ENCODE peak calls at places on chromosomes 4 and X, in six cellular contexts. N is myocyte; K is T-helper 9 cell; M is mucosa of gallbladder; A is prostate gland; P is stimulated activated CD8-positive, alpha-beta memory T cell treated with anti-CD3 and anti-CD28 coated beads, Interleukin-4, amount 100 ng/mL, for 4 hours. J is an unnamed sample.

GRCh38 chr4:76087007-76087769 is 12.7 kb downstream of the ART3 start:
- DNase-seq in M (peak; percentile 60), K (no peak), P (no peak), A (peak; percentile 41), N (peak; percentile 81), J (peak; percentile 22)

GRCh38 chr4:104860227-104861123 is 286.2 kb upstream of the TET2 start:
- DNase-seq in A (peak; percentile 70), K (no peak), P (no peak), N (peak; percentile 80), M (peak; percentile 70), J (no peak)

GRCh38 chr4:107853444-107854325 is 29.0 kb downstream of the SGMS2 start:
- DNase-seq in P (no peak), A (no peak), N (peak; percentile 52), M (no peak), K (no peak), J (no peak)

GRCh38 chrX:9352683-9353430 is 112.0 kb upstream of the TBL1X start:
- DNase-seq in M (peak; percentile 33), N (peak; percentile 9), K (no peak), A (no peak), P (no peak), J (no peak)

GRCh38 chrX:44003975-44004374 is 30.8 kb upstream of the NDP start:
- DNase-seq in N (no peak), K (no peak), P (no peak), M (no peak), A (no peak), J (no peak)

GRCh38 chr4:176001171-176002006 is 64.3 kb upstream of the WDR17 start:
- DNase-seq in K (no peak), A (no peak), P (no peak), M (peak; percentile 16), N (peak; percentile 24), J (no peak)

GRCh38 chrX:38839944-38840343 is 38.7 kb downstream of the MID1IP1 start:
- DNase-seq in A (no peak), M (peak; percentile 12), N (no peak), P (no peak), K (no peak), J (no peak)

GRCh38 chr4:8664031-8664805 is 71.7 kb downstream of the CPZ start:
- DNase-seq in P (no peak), A (no peak), K (no peak), M (no peak), N (no peak), J (no peak)

GRCh38 chr4:147040874-147041273 is 95.2 kb upstream of the TTC29 start:
- DNase-seq in P (no peak), M (no peak), N (no peak), K (no peak), A (no peak), J (no peak)

GRCh38 chr4:99029852-99030251 is 34.3 kb downstream of the METAP1 start:
- DNase-seq in A (no peak), N (no peak), P (no peak), K (no peak), M (no peak), J (no peak)

GRCh38 chr4:38867478-38868054 is at the start of gene FAM114A1:
- DNase-seq in P (no peak), K (peak; percentile 6), N (peak; percentile 91), A (peak; percentile 77), M (peak; percentile 74), J (peak; percentile 34)

GRCh38 chrX:67725471-67725870 is 181.7 kb downstream of the AR start:
- DNase-seq in A (no peak), P (no peak), K (no peak), N (no peak), M (no peak), J (no peak)

GRCh38 chr4:22413416-22413815 is 102.5 kb downstream of the ADGRA3 start:
- DNase-seq in M (no peak), A (no peak), K (no peak), N (no peak), P (no peak), J (no peak)

GRCh38 chr4:8409271-8410065 is 31.1 kb downstream of the ACOX3 start:
- DNase-seq in A (no peak), M (no peak), N (peak; percentile 60), P (peak; percentile 63), K (peak; percentile 57), J (peak; percentile 86)

GRCh38 chr4:119728692-119729593 is 100.3 kb upstream of the PDE5A start:
- DNase-seq in M (no peak), K (no peak), P (no peak), N (peak; percentile 29), A (no peak), J (no peak)

GRCh38 chrX:46577116-46578005 is 3.8 kb downstream of the CHST7 start:
- DNase-seq in A (no peak), N (no peak), P (no peak), M (no peak), K (no peak), J (no peak)

J was measured in CMK.